ENCODE peak calls at places on chromosome 1, in six cellular contexts. One of them, this sample, is unnamed.

GRCh38 chr1:178806665-178807300 is 64.1 kb downstream of the ANGPTL1 start:
- DNase-seq in A549: no peak
- DNase-seq in K562: no peak
- DNase-seq in WTC11: no peak
- DNase-seq in endothelial cell of umbilical vein: no peak
- DNase-seq in NB4: no peak
- DNase-seq in this sample: no peak

GRCh38 chr1:21392587-21393263 is 47.2 kb upstream of the NBPF3 start:
- DNase-seq in A549: no peak
- DNase-seq in K562: peak
- DNase-seq in WTC11: no peak
- DNase-seq in endothelial cell of umbilical vein: no peak
- DNase-seq in NB4: no peak
- DNase-seq in this sample: no peak

GRCh38 chr1:61828814-61829213 is 86.5 kb downstream of the PATJ start:
- DNase-seq in A549: no peak
- DNase-seq in K562: no peak
- DNase-seq in WTC11: no peak
- DNase-seq in endothelial cell of umbilical vein: peak
- DNase-seq in NB4: peak
- DNase-seq in this sample: no peak

GRCh38 chr1:18886003-18886335 is 16.4 kb downstream of the ALDH4A1 start:
- DNase-seq in A549: no peak
- DNase-seq in K562: no peak
- DNase-seq in WTC11: no peak
- DNase-seq in endothelial cell of umbilical vein: no peak
- DNase-seq in NB4: no peak
- DNase-seq in this sample: no peak

GRCh38 chr1:219105893-219106292 is 67.8 kb upstream of the LYPLAL1 start:
- DNase-seq in A549: no peak
- DNase-seq in K562: no peak
- DNase-seq in WTC11: no peak
- DNase-seq in endothelial cell of umbilical vein: no peak
- DNase-seq in NB4: no peak
- DNase-seq in this sample: no peak

GRCh38 chr1:110040548-110040947 is 6.1 kb downstream of the STRIP1 start:
- DNase-seq in A549: no peak
- DNase-seq in K562: no peak
- DNase-seq in WTC11: no peak
- DNase-seq in endothelial cell of umbilical vein: no peak
- DNase-seq in NB4: no peak
- DNase-seq in this sample: no peak

GRCh38 chr1:227945891-227946623 is 1.7 kb downstream of the WNT9A start:
- DNase-seq in A549: peak
- DNase-seq in K562: peak
- DNase-seq in WTC11: no peak
- DNase-seq in endothelial cell of umbilical vein: peak
- DNase-seq in NB4: peak
- DNase-seq in this sample: no peak

GRCh38 chr1:175472464-175472863 is 270.9 kb downstream of the TNR start:
- DNase-seq in A549: no peak
- DNase-seq in K562: no peak
- DNase-seq in WTC11: no peak
- DNase-seq in endothelial cell of umbilical vein: no peak
- DNase-seq in NB4: no peak
- DNase-seq in this sample: no peak

GRCh38 chr1:47930215-47930885 is 66.8 kb downstream of the TRABD2B start:
- DNase-seq in A549: no peak
- DNase-seq in K562: no peak
- DNase-seq in WTC11: no peak
- DNase-seq in endothelial cell of umbilical vein: no peak
- DNase-seq in NB4: no peak
- DNase-seq in this sample: no peak

GRCh38 chr1:88774151-88774556 is 90.1 kb downstream of the PKN2 start:
- DNase-seq in A549: peak
- DNase-seq in K562: no peak
- DNase-seq in WTC11: peak
- DNase-seq in endothelial cell of umbilical vein: no peak
- DNase-seq in NB4: no peak
- DNase-seq in this sample: no peak

GRCh38 chr1:88768187-88768586 is 84.1 kb downstream of the PKN2 start:
- DNase-seq in A549: no peak
- DNase-seq in K562: no peak
- DNase-seq in WTC11: no peak
- DNase-seq in endothelial cell of umbilical vein: peak
- DNase-seq in NB4: no peak
- DNase-seq in this sample: no peak

GRCh38 chr1:88768816-88769215 is 84.7 kb downstream of the PKN2 start:
- DNase-seq in A549: no peak
- DNase-seq in K562: no peak
- DNase-seq in WTC11: no peak
- DNase-seq in endothelial cell of umbilical vein: no peak
- DNase-seq in NB4: peak
- DNase-seq in this sample: no peak

GRCh38 chr1:88777604-88778149 is 93.6 kb downstream of the PKN2 start:
- DNase-seq in A549: no peak
- DNase-seq in K562: peak
- DNase-seq in WTC11: no peak
- DNase-seq in endothelial cell of umbilical vein: no peak
- DNase-seq in NB4: no peak
- DNase-seq in this sample: no peak

GRCh38 chr1:88773540-88774150 is 89.6 kb downstream of the PKN2 start:
- DNase-seq in A549: no peak
- DNase-seq in K562: peak
- DNase-seq in WTC11: no peak
- DNase-seq in endothelial cell of umbilical vein: no peak
- DNase-seq in NB4: peak
- DNase-seq in this sample: no peak
- TF ChIP-seq MAX in A549: no peak
- TF ChIP-seq MAX in K562: no peak
- TF ChIP-seq MAX in WTC11: no peak
- TF ChIP-seq MAX in endothelial cell of umbilical vein: no peak
- TF ChIP-seq MAX in NB4: no peak
- TF ChIP-seq MAX in this sample: no peak

GRCh38 chr1:55275976-55276375 is 60.8 kb upstream of the USP24 start:
- DNase-seq in A549: no peak
- DNase-seq in K562: peak
- DNase-seq in WTC11: no peak
- DNase-seq in endothelial cell of umbilical vein: peak
- DNase-seq in NB4: peak
- DNase-seq in this sample: no peak

GRCh38 chr1:55279627-55280026 is 64.5 kb upstream of the USP24 start:
- DNase-seq in A549: no peak
- DNase-seq in K562: no peak
- DNase-seq in WTC11: no peak
- DNase-seq in endothelial cell of umbilical vein: no peak
- DNase-seq in NB4: no peak
- DNase-seq in this sample: no peak

GRCh38 chr1:55276671-55277376 is 61.7 kb upstream of the USP24 start:
- DNase-seq in A549: no peak
- DNase-seq in K562: peak
- DNase-seq in WTC11: no peak
- DNase-seq in endothelial cell of umbilical vein: no peak
- DNase-seq in NB4: no peak
- DNase-seq in this sample: no peak

GRCh38 chr1:55278378-55278777 is 63.2 kb upstream of the USP24 start:
- DNase-seq in A549: no peak
- DNase-seq in K562: no peak
- DNase-seq in WTC11: no peak
- DNase-seq in endothelial cell of umbilical vein: no peak
- DNase-seq in NB4: no peak
- DNase-seq in this sample: no peak

DNA sequence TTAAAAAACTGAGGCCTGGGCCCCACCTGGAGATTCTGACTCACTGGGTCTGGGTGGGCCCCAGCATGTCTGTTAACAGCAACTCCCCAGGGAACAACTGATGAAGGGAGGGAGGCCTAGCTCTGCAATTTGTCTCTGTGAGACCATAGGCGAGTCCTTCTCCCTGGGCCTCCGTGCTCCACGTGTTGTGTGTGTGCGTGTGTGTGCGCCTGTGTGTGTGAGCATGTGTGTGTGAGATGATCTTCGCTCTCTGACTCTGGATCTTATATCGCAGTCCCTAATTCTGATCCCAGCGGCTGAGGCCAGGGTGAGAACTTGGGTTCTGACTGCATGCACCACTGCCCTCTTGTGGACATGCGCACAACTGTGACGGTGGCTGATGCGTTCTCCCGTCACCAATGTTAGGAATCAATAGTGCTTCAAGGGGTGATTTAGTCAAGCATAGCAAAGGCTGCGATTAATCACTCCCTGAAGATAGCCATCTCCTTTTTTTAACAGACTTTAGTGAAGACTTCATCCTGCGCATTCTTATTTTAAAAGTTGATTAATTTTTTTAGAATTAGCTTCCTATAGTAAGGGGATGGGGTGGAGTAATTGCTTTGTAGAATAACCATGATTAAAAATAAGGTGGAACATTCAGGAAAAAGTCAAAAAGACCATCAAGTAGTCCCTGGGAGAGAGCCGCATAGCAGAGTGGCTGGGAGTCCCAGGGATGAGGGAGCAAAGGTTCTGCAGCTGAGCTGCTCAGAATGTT is 62.4 kb upstream of the USP24 start:
- DNase-seq in A549: peak
- DNase-seq in K562: peak
- DNase-seq in WTC11: peak
- DNase-seq in endothelial cell of umbilical vein: peak
- DNase-seq in NB4: peak
- DNase-seq in this sample: peak
- TF ChIP-seq MAX in A549: peak
- TF ChIP-seq MAX in K562: peak
- TF ChIP-seq MAX in WTC11: no peak
- TF ChIP-seq MAX in endothelial cell of umbilical vein: no peak
- TF ChIP-seq MAX in NB4: peak
- TF ChIP-seq MAX in this sample: peak

DNA sequence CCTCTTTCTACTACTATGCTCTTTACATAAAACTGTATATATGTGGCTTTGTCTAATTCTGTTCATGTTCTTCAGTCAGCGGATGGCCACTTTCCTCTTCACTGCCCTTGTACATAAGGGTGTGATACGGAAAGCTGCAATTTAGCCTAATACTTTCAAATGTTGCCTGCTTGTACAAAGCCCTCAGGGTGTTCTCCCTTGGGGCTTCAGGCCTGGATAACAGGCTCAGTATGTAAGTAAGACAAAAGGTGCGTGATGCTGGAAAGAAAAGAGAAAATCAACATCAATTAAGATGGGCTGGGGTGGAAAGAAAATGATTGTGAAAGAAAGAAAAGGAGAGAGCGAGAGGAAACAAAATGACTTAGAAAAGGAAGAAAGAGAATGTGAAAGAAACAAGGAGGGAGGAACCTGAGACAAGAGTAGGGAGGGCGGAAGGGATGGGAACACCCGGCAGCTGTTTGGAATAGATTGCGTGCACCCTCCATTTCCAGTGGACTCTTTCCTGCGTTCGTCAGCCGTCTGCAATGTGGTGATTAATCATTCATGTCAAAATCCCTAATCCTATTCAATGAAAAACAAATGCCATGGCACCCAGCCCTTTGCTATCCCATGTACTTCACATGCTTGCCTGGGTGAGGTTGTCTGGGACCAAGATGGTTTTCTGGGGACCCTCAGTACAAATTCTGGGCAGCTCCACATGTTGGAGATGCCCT is 553.6 kb downstream of the NUF2 start:
- DNase-seq in A549: no peak
- DNase-seq in K562: no peak
- DNase-seq in WTC11: no peak
- DNase-seq in endothelial cell of umbilical vein: peak
- DNase-seq in NB4: no peak
- DNase-seq in this sample: no peak
- TF ChIP-seq MAX in A549: no peak
- TF ChIP-seq MAX in K562: no peak
- TF ChIP-seq MAX in WTC11: no peak
- TF ChIP-seq MAX in endothelial cell of umbilical vein: no peak
- TF ChIP-seq MAX in NB4: no peak
- TF ChIP-seq MAX in this sample: no peak

GRCh38 chr1:234398849-234399381 is 25.7 kb downstream of the COA6 start:
- DNase-seq in A549: no peak
- DNase-seq in K562: no peak
- DNase-seq in WTC11: no peak
- DNase-seq in endothelial cell of umbilical vein: no peak
- DNase-seq in NB4: peak
- DNase-seq in this sample: no peak
- TF ChIP-seq MAX in A549: no peak
- TF ChIP-seq MAX in K562: no peak
- TF ChIP-seq MAX in WTC11: no peak
- TF ChIP-seq MAX in endothelial cell of umbilical vein: no peak
- TF ChIP-seq MAX in NB4: no peak
- TF ChIP-seq MAX in this sample: no peak

GRCh38 chr1:16175610-16176553 is 20.0 kb upstream of the EPHA2 start:
- DNase-seq in A549: no peak
- DNase-seq in K562: peak
- DNase-seq in WTC11: no peak
- DNase-seq in endothelial cell of umbilical vein: peak
- DNase-seq in NB4: no peak
- DNase-seq in this sample: no peak
- TF ChIP-seq MAX in A549: peak
- TF ChIP-seq MAX in K562: no peak
- TF ChIP-seq MAX in WTC11: no peak
- TF ChIP-seq MAX in endothelial cell of umbilical vein: no peak
- TF ChIP-seq MAX in NB4: no peak
- TF ChIP-seq MAX in this sample: no peak